ENCODE peak calls at places on chromosome 6, in five cellular contexts. F, O, N, T and D are unnamed samples.

GRCh38 chr6:55980627-55981211 is 105.3 kb upstream of the BMP5 start:
- DNase-seq in N (no peak), T (no peak), O (no peak), F (peak; percentile 71), D (no peak)

GRCh38 chr6:40805336-40805735 is 218.2 kb upstream of the LRFN2 start:
- DNase-seq in N (no peak), T (no peak), F (no peak), O (no peak), D (no peak)

GRCh38 chr6:44646355-44646754 is 258.8 kb downstream of the CDC5L start:
- DNase-seq in T (no peak), F (no peak), N (no peak), O (no peak), D (no peak)

GRCh38 chr6:79399499-79399898 is 137.7 kb downstream of the LCA5 start:
- DNase-seq in O (no peak), F (no peak), N (no peak), T (no peak), D (no peak)

GRCh38 chr6:69233195-69233524 is 563.6 kb downstream of the LMBRD1 start:
- DNase-seq in F (no peak), T (no peak), N (no peak), O (no peak), D (no peak)

GRCh38 chr6:103715269-103715668 is 1144.5 kb downstream of the HACE1 start:
- DNase-seq in N (no peak), T (no peak), O (no peak), F (no peak), D (no peak)

GRCh38 chr6:107658920-107659879 is 164.9 kb downstream of the SCML4 start:
- DNase-seq in T (no peak), N (no peak), O (no peak), F (no peak), D (no peak)

GRCh38 chr6:24991748-24992467 is 56.1 kb upstream of the RIPOR2 start:
- DNase-seq in T (peak; percentile 61), N (peak; percentile 77), O (peak; percentile 37), F (peak; percentile 76), D (peak; percentile 68)

GRCh38 chr6:48535569-48535968 is 424.6 kb upstream of the PTCHD4 start:
- DNase-seq in T (no peak), N (no peak), F (peak; percentile 22), O (no peak), D (no peak)

GRCh38 chr6:71248306-71248705 is 40.3 kb upstream of the OGFRL1 start:
- DNase-seq in O (no peak), T (no peak), F (no peak), N (no peak), D (no peak)